ENCODE peak calls at places on chromosomes 13 and 19, in four cellular contexts. One of them, this sample, is unnamed.

GRCh38 chr19:27885361-27885760 is 1327.6 kb downstream of the UQCRFS1 start:
- DNase-seq in thyroid gland: no peak
- DNase-seq in right lobe of liver: no peak
- DNase-seq in sigmoid colon: no peak
- DNase-seq in this sample: no peak

GRCh38 chr13:70203661-70204229 is 95.5 kb upstream of the KLHL1 start:
- DNase-seq in thyroid gland: no peak
- DNase-seq in sigmoid colon: no peak
- DNase-seq in right lobe of liver: no peak
- DNase-seq in this sample: no peak

GRCh38 chr13:94335786-94336357 is 143.6 kb downstream of the DCT start:
- DNase-seq in right lobe of liver: no peak
- DNase-seq in thyroid gland: no peak
- DNase-seq in sigmoid colon: no peak
- DNase-seq in this sample: no peak

GRCh38 chr13:71515639-71516038 is 351.4 kb downstream of the DACH1 start:
- DNase-seq in thyroid gland: no peak
- DNase-seq in sigmoid colon: no peak
- DNase-seq in right lobe of liver: no peak
- DNase-seq in this sample: no peak

GRCh38 chr13:103639326-103639725 is 573.1 kb upstream of the SLC10A2 start:
- DNase-seq in right lobe of liver: no peak
- DNase-seq in sigmoid colon: no peak
- DNase-seq in thyroid gland: no peak
- DNase-seq in this sample: no peak

GRCh38 chr13:79398915-79399314 is 7.1 kb downstream of the RBM26 start:
- DNase-seq in thyroid gland: no peak
- DNase-seq in right lobe of liver: no peak
- DNase-seq in sigmoid colon: no peak
- DNase-seq in this sample: no peak

GRCh38 chr19:31784631-31785237 is 435.5 kb upstream of the TSHZ3 start:
- DNase-seq in right lobe of liver: no peak
- DNase-seq in thyroid gland: no peak
- DNase-seq in sigmoid colon: no peak
- DNase-seq in this sample: no peak

GRCh38 chr19:43438291-43439162 is 23.8 kb downstream of the TEX101 start:
- DNase-seq in sigmoid colon: peak; percentile 86
- DNase-seq in thyroid gland: no peak
- DNase-seq in right lobe of liver: no peak
- DNase-seq in this sample: no peak

GRCh38 chr13:72244788-72245187 is 377.8 kb upstream of the DACH1 start:
- DNase-seq in thyroid gland: no peak
- DNase-seq in sigmoid colon: no peak
- DNase-seq in right lobe of liver: no peak
- DNase-seq in this sample: no peak

GRCh38 chr19:38649305-38650179 is 2.1 kb downstream of the ACTN4 start:
- DNase-seq in sigmoid colon: no peak
- DNase-seq in right lobe of liver: peak; percentile 71
- DNase-seq in thyroid gland: peak; percentile 84
- DNase-seq in this sample: peak; percentile 62

GRCh38 chr19:2497186-2497585 is 21.3 kb downstream of the GADD45B start:
- DNase-seq in thyroid gland: no peak
- DNase-seq in right lobe of liver: no peak
- DNase-seq in sigmoid colon: no peak
- DNase-seq in this sample: no peak

GRCh38 chr13:99892189-99892588 is 79.4 kb downstream of the ZIC5 start:
- DNase-seq in right lobe of liver: no peak
- DNase-seq in thyroid gland: no peak
- DNase-seq in sigmoid colon: no peak
- DNase-seq in this sample: no peak

GRCh38 chr13:24064258-24064860 is 96.2 kb upstream of the SPATA13 start:
- DNase-seq in sigmoid colon: no peak
- DNase-seq in right lobe of liver: no peak
- DNase-seq in thyroid gland: no peak
- DNase-seq in this sample: no peak

GRCh38 chr13:62779146-62779545 is 1363.5 kb upstream of the PCDH20 start:
- DNase-seq in thyroid gland: no peak
- DNase-seq in right lobe of liver: no peak
- DNase-seq in sigmoid colon: no peak
- DNase-seq in this sample: no peak

GRCh38 chr19:17289489-17289888 is 7.8 kb downstream of the ANKLE1 start:
- DNase-seq in right lobe of liver: peak; percentile 65
- DNase-seq in sigmoid colon: peak; percentile 77
- DNase-seq in thyroid gland: peak; percentile 42
- DNase-seq in this sample: peak; percentile 23

GRCh38 chr19:8141726-8142524 is 7.5 kb downstream of the FBN3 start:
- DNase-seq in thyroid gland: no peak
- DNase-seq in right lobe of liver: no peak
- DNase-seq in sigmoid colon: no peak
- DNase-seq in this sample: no peak

GRCh38 chr13:39490136-39490535 is 112.9 kb downstream of the LHFPL6 start:
- DNase-seq in thyroid gland: no peak
- DNase-seq in sigmoid colon: no peak
- DNase-seq in right lobe of liver: no peak
- DNase-seq in this sample: no peak

GRCh38 chr19:35843676-35844481 is 8.4 kb downstream of the NPHS1 start:
- DNase-seq in sigmoid colon: no peak
- DNase-seq in thyroid gland: peak; percentile 16
- DNase-seq in right lobe of liver: no peak
- DNase-seq in this sample: no peak

GRCh38 chr19:2491130-2491801 is 15.3 kb downstream of the GADD45B start:
- DNase-seq in sigmoid colon: no peak
- DNase-seq in thyroid gland: peak; percentile 65
- DNase-seq in right lobe of liver: peak; percentile 79
- DNase-seq in this sample: peak; percentile 59

GRCh38 chr19:51016798-51017683 is 2.5 kb downstream of the KLK10 start:
- DNase-seq in thyroid gland: peak; percentile 77
- DNase-seq in sigmoid colon: no peak
- DNase-seq in right lobe of liver: peak; percentile 57
- DNase-seq in this sample: no peak

GRCh38 chr13:89550842-89551422 is 1796.6 kb upstream of the MIR17HG start:
- DNase-seq in thyroid gland: no peak
- DNase-seq in sigmoid colon: no peak
- DNase-seq in right lobe of liver: no peak
- DNase-seq in this sample: no peak

GRCh38 chr19:10074153-10074552 is 12.0 kb upstream of the SHFL start:
- DNase-seq in thyroid gland: no peak
- DNase-seq in sigmoid colon: no peak
- DNase-seq in right lobe of liver: no peak
- DNase-seq in this sample: no peak

GRCh38 chr13:106291006-106291405 is 244.5 kb downstream of the EFNB2 start:
- DNase-seq in thyroid gland: no peak
- DNase-seq in sigmoid colon: no peak
- DNase-seq in right lobe of liver: no peak
- DNase-seq in this sample: no peak

GRCh38 chr13:20436505-20436904 is 89.2 kb downstream of the CRYL1 start:
- DNase-seq in thyroid gland: no peak
- DNase-seq in right lobe of liver: no peak
- DNase-seq in sigmoid colon: no peak
- DNase-seq in this sample: no peak

GRCh38 chr13:73341748-73342147 is 282.9 kb downstream of the KLF5 start:
- DNase-seq in sigmoid colon: no peak
- DNase-seq in right lobe of liver: no peak
- DNase-seq in thyroid gland: no peak
- DNase-seq in this sample: no peak

GRCh38 chr13:44917589-44918322 is 71.5 kb downstream of the NUFIP1 start:
- DNase-seq in thyroid gland: peak; percentile 97
- DNase-seq in sigmoid colon: peak; percentile 98
- DNase-seq in right lobe of liver: peak; percentile 96
- DNase-seq in this sample: peak; percentile 91

GRCh38 chr13:44919103-44919804 is 70.0 kb downstream of the NUFIP1 start:
- DNase-seq in thyroid gland: no peak
- DNase-seq in right lobe of liver: no peak
- DNase-seq in sigmoid colon: no peak
- DNase-seq in this sample: no peak

GRCh38 chr13:44920013-44920412 is 69.3 kb downstream of the NUFIP1 start:
- DNase-seq in sigmoid colon: no peak
- DNase-seq in right lobe of liver: no peak
- DNase-seq in thyroid gland: no peak
- DNase-seq in this sample: no peak

GRCh38 chr13:44915962-44916361 is 73.3 kb downstream of the NUFIP1 start:
- DNase-seq in thyroid gland: no peak
- DNase-seq in sigmoid colon: no peak
- DNase-seq in right lobe of liver: no peak
- DNase-seq in this sample: no peak

GRCh38 chr13:44918323-44919102 is 70.8 kb downstream of the NUFIP1 start:
- DNase-seq in sigmoid colon: peak; percentile 96
- DNase-seq in thyroid gland: peak; percentile 93
- DNase-seq in right lobe of liver: peak; percentile 90
- DNase-seq in this sample: peak; percentile 85
- TF ChIP-seq POLR2A in sigmoid colon: no peak
- TF ChIP-seq POLR2A in thyroid gland: no peak
- TF ChIP-seq POLR2A in right lobe of liver: peak; percentile 71
- TF ChIP-seq POLR2A in this sample: peak; percentile 75

DNA sequence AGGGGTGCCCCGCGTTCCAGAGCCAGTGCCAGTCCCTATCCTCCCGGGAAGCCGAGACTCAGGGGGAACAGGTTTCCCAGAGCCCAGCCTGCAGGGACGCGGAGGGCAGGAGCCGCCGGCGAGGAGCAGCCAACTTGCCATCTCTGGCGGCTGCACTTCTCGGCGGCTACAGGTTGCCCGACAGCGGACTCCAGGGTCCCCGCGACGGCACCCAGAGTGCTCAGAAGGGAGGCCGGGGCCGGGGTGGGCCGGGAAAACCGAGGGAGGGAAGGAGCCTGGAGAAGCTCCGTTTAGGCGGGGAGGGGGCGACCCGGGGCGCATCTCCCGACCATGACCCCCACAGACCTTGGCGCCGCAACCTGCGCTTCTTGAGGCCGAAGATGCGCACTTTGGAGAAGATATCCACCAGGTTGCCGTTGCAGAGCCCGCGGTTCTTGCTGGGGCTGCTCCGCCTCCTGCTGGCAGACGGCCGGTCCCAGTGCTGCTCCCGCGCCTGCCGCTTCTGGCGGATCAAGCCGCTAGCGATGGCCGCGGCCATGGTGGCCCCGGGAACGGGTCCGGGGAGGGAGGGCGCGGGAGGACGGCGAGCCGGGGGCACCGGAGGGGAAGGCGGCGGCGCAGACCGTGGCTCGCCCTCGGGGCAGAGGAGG is 463.8 kb downstream of the ITGBL1 start:
- DNase-seq in right lobe of liver: peak; percentile 46
- DNase-seq in thyroid gland: no peak
- DNase-seq in sigmoid colon: no peak
- DNase-seq in this sample: no peak
- TF ChIP-seq CTCF in right lobe of liver: peak; percentile 35
- TF ChIP-seq CTCF in thyroid gland: peak; percentile 10
- TF ChIP-seq CTCF in sigmoid colon: no peak
- TF ChIP-seq CTCF in this sample: no peak

GRCh38 chr19:21593934-21594844 is 88.8 kb downstream of the ZNF429 start:
- DNase-seq in right lobe of liver: peak; percentile 59
- DNase-seq in thyroid gland: no peak
- DNase-seq in sigmoid colon: no peak
- DNase-seq in this sample: no peak
- H3K4me1 ChIP-seq in right lobe of liver: no peaks in the 10 kb centered on the region
- H3K4me1 ChIP-seq in thyroid gland: no peaks in the 10 kb centered on the region
- H3K4me1 ChIP-seq in sigmoid colon: no peaks in the 10 kb centered on the region
- H3K4me1 ChIP-seq in this sample: no peaks in the 10 kb centered on the region

GRCh38 chr19:57362997-57363705 is at the start of the genes TRAPPC2B and ZNF547:
- DNase-seq in thyroid gland: peak; percentile 100
- DNase-seq in right lobe of liver: peak; percentile 97
- DNase-seq in sigmoid colon: peak; percentile 100
- DNase-seq in this sample: peak; percentile 99
- TF ChIP-seq POLR2A in thyroid gland: no peak
- TF ChIP-seq POLR2A in right lobe of liver: peak; percentile 65
- TF ChIP-seq POLR2A in sigmoid colon: no peak
- TF ChIP-seq POLR2A in this sample: peak; percentile 81

DNA sequence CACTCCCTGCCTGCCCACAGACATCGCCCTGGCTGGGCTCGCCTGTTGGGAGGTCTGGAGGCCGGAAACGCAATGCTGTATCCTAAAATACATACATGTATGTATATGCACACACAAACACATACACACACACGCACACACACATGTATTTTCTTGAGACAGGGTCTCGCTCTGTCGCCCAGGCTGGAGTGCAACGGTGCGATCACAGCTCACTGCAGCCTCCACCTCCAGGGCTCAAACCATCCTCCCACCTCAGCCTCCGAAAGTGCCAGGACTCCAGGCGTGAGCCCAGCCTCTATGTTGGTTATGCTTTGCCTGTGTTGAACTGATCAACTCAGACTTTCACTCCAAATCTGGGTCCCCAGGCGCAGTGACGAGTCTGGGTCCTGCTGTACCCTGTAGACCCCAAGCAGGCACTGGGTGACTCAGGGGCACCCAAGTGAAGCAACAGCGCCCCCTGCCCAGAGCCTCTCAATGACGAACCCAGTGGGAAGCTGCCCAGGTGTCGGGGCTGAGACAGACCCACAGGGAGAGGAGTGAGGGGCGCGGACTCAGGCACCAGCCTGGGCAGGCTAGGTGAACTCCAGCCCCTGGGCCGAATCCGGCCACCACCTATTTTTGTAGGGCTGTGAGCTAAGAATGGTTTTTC is 27.4 kb upstream of the CACTIN start:
- DNase-seq in sigmoid colon: no peak
- DNase-seq in thyroid gland: no peak
- DNase-seq in right lobe of liver: no peak
- DNase-seq in this sample: no peak
- TF ChIP-seq CTCF in sigmoid colon: no peak
- TF ChIP-seq CTCF in thyroid gland: no peak
- TF ChIP-seq CTCF in right lobe of liver: peak; percentile 11
- TF ChIP-seq CTCF in this sample: no peak

DNA sequence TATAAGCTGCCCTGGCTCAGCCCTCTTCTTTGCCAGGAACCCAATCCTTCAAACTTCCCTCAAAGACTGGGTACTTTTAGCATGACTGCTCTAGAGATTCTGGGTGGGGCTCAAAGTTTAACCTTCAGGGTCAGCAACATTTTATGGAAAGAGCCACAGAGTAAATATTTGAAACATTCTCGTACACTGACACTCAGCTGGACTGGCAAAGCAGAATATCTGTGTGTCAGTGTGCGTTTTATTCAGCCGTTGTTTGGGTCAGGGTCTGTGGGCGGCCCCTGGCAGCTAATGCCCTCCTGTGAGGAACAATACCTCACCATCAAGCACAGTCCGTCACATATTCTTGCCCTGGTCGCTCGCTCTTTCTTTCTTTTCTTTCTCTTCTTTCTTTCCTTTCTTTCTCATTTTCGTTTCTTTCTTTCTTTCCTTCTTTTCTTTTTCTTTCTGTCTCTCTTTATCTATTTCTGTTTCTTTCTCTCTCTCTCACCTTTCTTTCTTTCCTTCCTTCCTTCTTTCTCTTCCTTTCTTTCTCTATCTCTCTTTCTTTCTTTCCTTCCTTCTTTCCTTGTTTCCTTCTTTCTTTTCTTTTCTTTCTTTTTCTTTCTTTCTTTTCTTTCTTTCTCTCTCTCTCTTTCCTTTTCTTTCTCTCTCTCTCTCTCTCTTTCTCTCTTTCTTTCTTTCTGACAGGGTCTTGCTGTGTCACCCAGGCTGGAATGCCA is 10.7 kb downstream of the DPRX start:
- DNase-seq in sigmoid colon: no peak
- DNase-seq in right lobe of liver: no peak
- DNase-seq in thyroid gland: no peak
- DNase-seq in this sample: no peak
- H3K4me1 ChIP-seq in sigmoid colon: no peaks in the 10 kb centered on the region
- H3K4me1 ChIP-seq in right lobe of liver: no peaks in the 10 kb centered on the region
- H3K4me1 ChIP-seq in thyroid gland: no peaks in the 10 kb centered on the region
- H3K4me1 ChIP-seq in this sample: no peaks in the 10 kb centered on the region